ENCODE peak calls at places on chromosomes 4 and X, in eight cellular contexts. L, X, U, K, G, T, S and C are unnamed samples.

GRCh38 chr4:105619193-105619931 is 66.9 kb downstream of the ARHGEF38 start:
- DNase-seq in K (no peak), T (peak; percentile 30), S (peak; percentile 29), L (peak; percentile 70), G (peak; percentile 85), U (peak; percentile 58), X (peak; percentile 39), C (peak; percentile 64)

GRCh38 chrX:154142950-154143745 is 895 bp upstream of the OPN1LW start:
- DNase-seq in U (no peak), S (no peak), K (no peak), T (no peak), G (no peak), X (no peak), L (no peak), C (no peak)

GRCh38 chr4:8840816-8841455 is 30.7 kb downstream of the HMX1 start:
- DNase-seq in T (no peak), X (no peak), U (peak; percentile 31), S (peak; percentile 5), L (no peak), G (peak; percentile 47), K (no peak), C (no peak)

GRCh38 chrX:10166731-10167149 is 10.0 kb downstream of the CLCN4 start:
- DNase-seq in L (no peak), T (no peak), S (no peak), K (no peak), U (no peak), G (peak; percentile 84), X (peak; percentile 40), C (no peak)

GRCh38 chr4:154471924-154472323 is 19.7 kb downstream of the DCHS2 start:
- DNase-seq in X (no peak), G (no peak), K (no peak), S (no peak), L (no peak), U (no peak), T (peak; percentile 16), C (no peak)

GRCh38 chrX:41084044-41084359 is 1.2 kb upstream of the USP9X start:
- DNase-seq in U (no peak), S (no peak), L (no peak), G (no peak), K (no peak), T (no peak), X (no peak), C (no peak)

GRCh38 chr4:109729155-109729562 is 711 bp downstream of the PLA2G12A start:
- DNase-seq in L (peak; percentile 43), S (no peak), K (peak; percentile 2), U (no peak), X (peak; percentile 32), G (no peak), T (peak; percentile 31), C (no peak)

GRCh38 chr4:77927991-77928925 is 65.6 kb downstream of the MRPL1 start:
- DNase-seq in G (no peak), S (no peak), T (peak; percentile 26), X (peak; percentile 59), L (peak; percentile 92), U (no peak), K (peak; percentile 43), C (no peak)

GRCh38 chr4:40200881-40201797 is 4.3 kb downstream of the RHOH start:
- DNase-seq in U (no peak), L (no peak), G (no peak), X (no peak), S (no peak), T (no peak), K (peak; percentile 46), C (no peak)
- H3K4me1 ChIP-seq in U (no peaks in the 10 kb centered on the region), L (peaks cover 4% of the 10 kb centered on the region), G (no peaks in the 10 kb centered on the region), X (peaks cover 6% of the 10 kb centered on the region), S (no peaks in the 10 kb centered on the region), T (peaks cover 7% of the 10 kb centered on the region), K (peaks cover 18% of the 10 kb centered on the region), C (no peaks in the 10 kb centered on the region)

DNA sequence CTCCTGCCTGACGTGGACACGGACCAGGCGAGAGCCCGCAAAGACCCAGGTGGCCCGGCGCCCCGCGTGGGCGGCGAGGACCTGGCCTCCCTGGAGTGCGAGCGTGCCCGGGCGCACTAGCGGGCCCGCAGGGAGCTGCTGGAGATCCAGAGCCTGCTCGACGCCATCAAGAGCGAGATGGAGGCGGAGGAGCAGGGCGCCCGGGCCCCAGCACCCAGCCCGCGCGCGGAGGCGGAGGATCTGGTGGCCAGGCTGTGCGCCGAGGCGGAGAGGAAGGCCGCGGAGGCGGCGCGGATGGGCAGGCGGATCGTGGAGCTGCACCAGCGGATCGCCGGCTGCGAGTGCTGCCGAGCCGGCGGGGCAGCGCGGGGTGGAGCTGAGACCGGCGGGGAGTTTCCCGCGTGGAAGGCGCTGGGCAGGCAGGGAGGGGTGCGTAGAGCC is 18.2 kb downstream of the MRFAP1 start:
- DNase-seq in K (no peak), L (peak; percentile 31), G (peak; percentile 87), S (no peak), X (peak; percentile 72), U (peak; percentile 63), T (peak; percentile 54), C (no peak)
- H3K4me3 ChIP-seq in K (no peak overlapping the region), L (peak overlapping the region; percentile 52), G (peak overlapping the region; percentile 10), S (peak overlapping the region; percentile 38), X (no peak overlapping the region), U (peak overlapping the region; percentile 60), T (peak overlapping the region; percentile 29), C (peak overlapping the region; percentile 52)

GRCh38 chrX:144896323-144896722 is 351.0 kb upstream of the SPANXN1 start:
- DNase-seq in X (no peak), S (no peak), T (peak; percentile 5), K (no peak), U (no peak), L (no peak), G (no peak), C (no peak)
- TF ChIP-seq CTCF in X (no peak), S (peak; percentile 5), T (peak; percentile 36), K (no peak), U (no peak), L (no peak), G (peak; percentile 15), C (peak; percentile 24)

DNA sequence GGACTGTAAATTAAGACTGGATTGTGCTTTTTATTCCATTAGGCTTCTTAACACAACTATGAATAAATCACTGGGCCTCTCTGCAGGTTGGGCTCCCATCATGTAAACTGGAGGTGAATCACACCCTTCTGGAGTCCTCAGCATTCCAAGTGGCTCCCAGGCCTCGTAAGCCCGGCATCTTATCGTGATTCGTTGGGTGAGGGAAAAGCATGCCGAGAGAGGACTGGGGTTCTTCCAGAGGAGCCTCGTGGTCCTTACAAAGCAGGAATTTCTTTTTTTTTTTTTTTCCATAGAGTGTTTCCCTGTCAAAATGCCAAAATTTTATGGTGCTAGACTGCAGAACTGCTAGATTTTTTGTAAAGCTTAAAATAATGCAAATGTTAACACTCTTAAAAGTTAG is 20.0 kb downstream of the CLDN22 start:
- DNase-seq in S (no peak), X (peak; percentile 35), L (peak; percentile 36), T (peak; percentile 18), K (no peak), U (no peak), G (no peak), C (no peak)
- H3K4me1 ChIP-seq in S (no peaks in the 10 kb centered on the region), X (no peaks in the 10 kb centered on the region), L (peaks cover 19% of the 10 kb centered on the region), T (no peaks in the 10 kb centered on the region), K (no peaks in the 10 kb centered on the region), U (no peaks in the 10 kb centered on the region), G (no peaks in the 10 kb centered on the region), C (no peaks in the 10 kb centered on the region)

GRCh38 chr4:85807247-85807915 is 332.4 kb downstream of the ARHGAP24 start:
- DNase-seq in L (peak; percentile 88), K (peak; percentile 29), S (no peak), T (no peak), X (peak; percentile 93), G (no peak), U (peak; percentile 52), C (peak; percentile 76)
- H3K4me3 ChIP-seq in L (no peak overlapping the region), K (no peak overlapping the region), S (no peak overlapping the region), T (no peak overlapping the region), X (no peak overlapping the region), G (no peak overlapping the region), U (no peak overlapping the region), C (no peak overlapping the region)

GRCh38 chr4:182854466-182854865 is 62.7 kb downstream of the DCTD start:
- DNase-seq in S (no peak), K (no peak), X (no peak), T (no peak), G (no peak), U (no peak), L (no peak), C (no peak)
- TF ChIP-seq CTCF in S (no peak), K (no peak), X (no peak), T (no peak), G (no peak), U (no peak), L (no peak), C (no peak)